ENCODE peak calls at places on chromosomes 7 and 10, in nine cellular contexts. One of them, this sample, is unnamed.

GRCh38 chr7:44251851-44252250 is 51.1 kb downstream of the YKT6 start:
- DNase-seq in cardiac muscle cell: no peak
- DNase-seq in GM13977: no peak
- DNase-seq in adrenal gland: no peak
- DNase-seq in right lobe of liver: no peak
- DNase-seq in fibroblast of the aortic adventitia: no peak
- DNase-seq in brain microvascular endothelial cell: no peak
- DNase-seq in IMR-90: no peak
- DNase-seq in GM06990: no peak
- DNase-seq in this sample: no peak

GRCh38 chr10:110840225-110840922 is 31.4 kb upstream of the PDCD4 start:
- DNase-seq in adrenal gland: no peak
- DNase-seq in right lobe of liver: peak; percentile 81
- DNase-seq in IMR-90: no peak
- DNase-seq in fibroblast of the aortic adventitia: peak; percentile 55
- DNase-seq in GM06990: no peak
- DNase-seq in brain microvascular endothelial cell: no peak
- DNase-seq in cardiac muscle cell: no peak
- DNase-seq in GM13977: no peak
- DNase-seq in this sample: peak; percentile 86

GRCh38 chr7:94396606-94397005 is 1.9 kb downstream of the COL1A2 start:
- DNase-seq in cardiac muscle cell: no peak
- DNase-seq in right lobe of liver: no peak
- DNase-seq in fibroblast of the aortic adventitia: peak; percentile 74
- DNase-seq in GM06990: no peak
- DNase-seq in IMR-90: no peak
- DNase-seq in brain microvascular endothelial cell: no peak
- DNase-seq in GM13977: no peak
- DNase-seq in adrenal gland: no peak
- DNase-seq in this sample: no peak

GRCh38 chr10:84395581-84395980 is 67.2 kb downstream of the CCSER2 start:
- DNase-seq in fibroblast of the aortic adventitia: no peak
- DNase-seq in brain microvascular endothelial cell: peak; percentile 54
- DNase-seq in adrenal gland: no peak
- DNase-seq in GM06990: no peak
- DNase-seq in IMR-90: no peak
- DNase-seq in right lobe of liver: no peak
- DNase-seq in cardiac muscle cell: no peak
- DNase-seq in GM13977: no peak
- DNase-seq in this sample: no peak

GRCh38 chr7:68904635-68905034 is 693.6 kb upstream of the AUTS2 start:
- DNase-seq in GM13977: no peak
- DNase-seq in brain microvascular endothelial cell: no peak
- DNase-seq in adrenal gland: no peak
- DNase-seq in cardiac muscle cell: no peak
- DNase-seq in right lobe of liver: no peak
- DNase-seq in GM06990: no peak
- DNase-seq in fibroblast of the aortic adventitia: no peak
- DNase-seq in IMR-90: no peak
- DNase-seq in this sample: no peak

GRCh38 chr7:36746347-36746746 is 22.1 kb upstream of the AOAH start:
- DNase-seq in GM13977: no peak
- DNase-seq in GM06990: no peak
- DNase-seq in adrenal gland: no peak
- DNase-seq in cardiac muscle cell: peak; percentile 36
- DNase-seq in right lobe of liver: peak; percentile 91
- DNase-seq in fibroblast of the aortic adventitia: peak; percentile 60
- DNase-seq in brain microvascular endothelial cell: no peak
- DNase-seq in IMR-90: peak; percentile 2
- DNase-seq in this sample: no peak

GRCh38 chr10:95741807-95742528 is 14.0 kb upstream of the ENTPD1 start:
- DNase-seq in brain microvascular endothelial cell: peak; percentile 85
- DNase-seq in fibroblast of the aortic adventitia: peak; percentile 77
- DNase-seq in adrenal gland: peak; percentile 73
- DNase-seq in GM06990: peak; percentile 49
- DNase-seq in IMR-90: peak; percentile 35
- DNase-seq in GM13977: peak; percentile 44
- DNase-seq in right lobe of liver: no peak
- DNase-seq in cardiac muscle cell: peak; percentile 29
- DNase-seq in this sample: no peak

GRCh38 chr10:30583778-30584415 is 45.7 kb downstream of the LYZL2 start:
- DNase-seq in fibroblast of the aortic adventitia: peak; percentile 88
- DNase-seq in IMR-90: peak; percentile 77
- DNase-seq in right lobe of liver: peak; percentile 80
- DNase-seq in brain microvascular endothelial cell: peak; percentile 77
- DNase-seq in GM13977: peak; percentile 34
- DNase-seq in GM06990: peak; percentile 23
- DNase-seq in adrenal gland: peak; percentile 92
- DNase-seq in cardiac muscle cell: no peak
- DNase-seq in this sample: no peak

GRCh38 chr7:140084972-140085371 is 22.2 kb upstream of the PARP12 start:
- DNase-seq in right lobe of liver: no peak
- DNase-seq in fibroblast of the aortic adventitia: no peak
- DNase-seq in cardiac muscle cell: no peak
- DNase-seq in GM13977: peak; percentile 66
- DNase-seq in IMR-90: no peak
- DNase-seq in adrenal gland: no peak
- DNase-seq in brain microvascular endothelial cell: no peak
- DNase-seq in GM06990: peak; percentile 66
- DNase-seq in this sample: no peak

GRCh38 chr7:1724118-1724910 is 54.2 kb downstream of the ELFN1 start:
- DNase-seq in IMR-90: no peak
- DNase-seq in right lobe of liver: no peak
- DNase-seq in GM13977: no peak
- DNase-seq in fibroblast of the aortic adventitia: no peak
- DNase-seq in adrenal gland: no peak
- DNase-seq in brain microvascular endothelial cell: no peak
- DNase-seq in cardiac muscle cell: no peak
- DNase-seq in GM06990: no peak
- DNase-seq in this sample: no peak

GRCh38 chr7:116354171-116354545 is 143.8 kb downstream of the TES start:
- DNase-seq in fibroblast of the aortic adventitia: peak; percentile 94
- DNase-seq in adrenal gland: no peak
- DNase-seq in brain microvascular endothelial cell: peak; percentile 41
- DNase-seq in right lobe of liver: peak; percentile 60
- DNase-seq in IMR-90: peak; percentile 92
- DNase-seq in cardiac muscle cell: no peak
- DNase-seq in GM13977: no peak
- DNase-seq in GM06990: no peak
- DNase-seq in this sample: no peak

GRCh38 chr7:26667514-26668133 is 196.8 kb downstream of the SKAP2 start:
- DNase-seq in GM06990: peak; percentile 38
- DNase-seq in IMR-90: peak; percentile 90
- DNase-seq in GM13977: no peak
- DNase-seq in adrenal gland: peak; percentile 94
- DNase-seq in cardiac muscle cell: peak; percentile 95
- DNase-seq in brain microvascular endothelial cell: peak; percentile 85
- DNase-seq in right lobe of liver: peak; percentile 84
- DNase-seq in fibroblast of the aortic adventitia: peak; percentile 87
- DNase-seq in this sample: no peak

GRCh38 chr10:133309111-133309719 is 501 bp downstream of the ZNF511 start:
- DNase-seq in right lobe of liver: peak; percentile 98
- DNase-seq in adrenal gland: peak; percentile 97
- DNase-seq in GM13977: peak; percentile 98
- DNase-seq in fibroblast of the aortic adventitia: peak; percentile 87
- DNase-seq in GM06990: peak; percentile 90
- DNase-seq in IMR-90: peak; percentile 85
- DNase-seq in brain microvascular endothelial cell: peak; percentile 88
- DNase-seq in cardiac muscle cell: peak; percentile 93
- DNase-seq in this sample: peak; percentile 98

GRCh38 chr10:19958787-19959186 is 142.6 kb downstream of the PLXDC2 start:
- DNase-seq in brain microvascular endothelial cell: no peak
- DNase-seq in IMR-90: no peak
- DNase-seq in cardiac muscle cell: no peak
- DNase-seq in fibroblast of the aortic adventitia: no peak
- DNase-seq in adrenal gland: no peak
- DNase-seq in GM13977: no peak
- DNase-seq in GM06990: no peak
- DNase-seq in right lobe of liver: no peak
- DNase-seq in this sample: no peak

GRCh38 chr10:19964625-19965024 is 148.4 kb downstream of the PLXDC2 start:
- DNase-seq in GM13977: no peak
- DNase-seq in adrenal gland: no peak
- DNase-seq in fibroblast of the aortic adventitia: no peak
- DNase-seq in GM06990: no peak
- DNase-seq in cardiac muscle cell: no peak
- DNase-seq in right lobe of liver: no peak
- DNase-seq in IMR-90: no peak
- DNase-seq in brain microvascular endothelial cell: no peak
- DNase-seq in this sample: no peak

GRCh38 chr10:19966751-19967150 is 150.5 kb downstream of the PLXDC2 start:
- DNase-seq in IMR-90: peak; percentile 23
- DNase-seq in adrenal gland: no peak
- DNase-seq in brain microvascular endothelial cell: no peak
- DNase-seq in GM06990: no peak
- DNase-seq in right lobe of liver: no peak
- DNase-seq in fibroblast of the aortic adventitia: no peak
- DNase-seq in GM13977: no peak
- DNase-seq in cardiac muscle cell: peak; percentile 62
- DNase-seq in this sample: no peak

GRCh38 chr10:19956633-19957032 is 140.4 kb downstream of the PLXDC2 start:
- DNase-seq in cardiac muscle cell: no peak
- DNase-seq in IMR-90: no peak
- DNase-seq in adrenal gland: no peak
- DNase-seq in fibroblast of the aortic adventitia: no peak
- DNase-seq in GM06990: no peak
- DNase-seq in brain microvascular endothelial cell: no peak
- DNase-seq in right lobe of liver: no peak
- DNase-seq in GM13977: no peak
- DNase-seq in this sample: no peak

GRCh38 chr10:19961076-19961811 is 145.0 kb downstream of the PLXDC2 start:
- DNase-seq in IMR-90: no peak
- DNase-seq in right lobe of liver: no peak
- DNase-seq in fibroblast of the aortic adventitia: no peak
- DNase-seq in GM13977: no peak
- DNase-seq in GM06990: no peak
- DNase-seq in brain microvascular endothelial cell: no peak
- DNase-seq in adrenal gland: no peak
- DNase-seq in cardiac muscle cell: no peak
- DNase-seq in this sample: no peak
- TF ChIP-seq CTCF in IMR-90: no peak
- TF ChIP-seq CTCF in right lobe of liver: no peak
- TF ChIP-seq CTCF in fibroblast of the aortic adventitia: no peak
- TF ChIP-seq CTCF in GM13977: no peak
- TF ChIP-seq CTCF in GM06990: no peak
- TF ChIP-seq CTCF in brain microvascular endothelial cell: no peak
- TF ChIP-seq CTCF in adrenal gland: no peak
- TF ChIP-seq CTCF in cardiac muscle cell: no peak
- TF ChIP-seq CTCF in this sample: no peak

GRCh38 chr10:119403927-119404326 is 138.6 kb downstream of the RGS10 start:
- DNase-seq in IMR-90: no peak
- DNase-seq in brain microvascular endothelial cell: no peak
- DNase-seq in adrenal gland: no peak
- DNase-seq in GM06990: no peak
- DNase-seq in fibroblast of the aortic adventitia: peak; percentile 15
- DNase-seq in GM13977: no peak
- DNase-seq in right lobe of liver: no peak
- DNase-seq in cardiac muscle cell: no peak
- DNase-seq in this sample: no peak
- TF ChIP-seq CTCF in IMR-90: peak; percentile 24
- TF ChIP-seq CTCF in brain microvascular endothelial cell: no peak
- TF ChIP-seq CTCF in adrenal gland: no peak
- TF ChIP-seq CTCF in GM06990: no peak
- TF ChIP-seq CTCF in fibroblast of the aortic adventitia: peak; percentile 17
- TF ChIP-seq CTCF in GM13977: no peak
- TF ChIP-seq CTCF in right lobe of liver: no peak
- TF ChIP-seq CTCF in cardiac muscle cell: no peak
- TF ChIP-seq CTCF in this sample: no peak

DNA sequence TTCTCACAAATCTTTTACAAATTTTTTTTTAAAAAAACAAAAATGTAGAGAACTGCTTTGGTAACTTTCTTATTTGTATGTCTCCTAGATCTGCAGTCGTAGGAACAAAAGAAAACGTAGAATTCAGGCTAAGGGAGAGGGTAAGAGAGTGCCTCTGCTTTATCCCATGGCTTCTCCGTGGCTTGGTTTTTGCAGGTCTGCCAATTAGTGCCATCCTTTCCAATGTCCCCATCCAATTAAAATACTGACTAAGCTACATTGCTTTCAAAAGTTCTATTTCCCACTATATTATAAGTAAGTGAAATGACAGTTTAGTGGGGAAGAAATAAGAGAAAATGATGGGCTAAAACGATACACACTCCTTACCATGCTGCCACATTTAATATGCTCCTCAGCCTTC is 209.3 kb downstream of the CRPPA start:
- DNase-seq in GM13977: no peak
- DNase-seq in cardiac muscle cell: no peak
- DNase-seq in GM06990: no peak
- DNase-seq in brain microvascular endothelial cell: no peak
- DNase-seq in fibroblast of the aortic adventitia: no peak
- DNase-seq in adrenal gland: no peak
- DNase-seq in IMR-90: no peak
- DNase-seq in right lobe of liver: no peak
- DNase-seq in this sample: no peak
- TF ChIP-seq CTCF in GM13977: no peak
- TF ChIP-seq CTCF in cardiac muscle cell: no peak
- TF ChIP-seq CTCF in GM06990: no peak
- TF ChIP-seq CTCF in brain microvascular endothelial cell: no peak
- TF ChIP-seq CTCF in fibroblast of the aortic adventitia: no peak
- TF ChIP-seq CTCF in adrenal gland: no peak
- TF ChIP-seq CTCF in IMR-90: no peak
- TF ChIP-seq CTCF in right lobe of liver: no peak
- TF ChIP-seq CTCF in this sample: no peak

GRCh38 chr7:66844552-66845381 is 76.3 kb upstream of the TMEM248 start:
- DNase-seq in GM06990: peak; percentile 98
- DNase-seq in cardiac muscle cell: peak; percentile 98
- DNase-seq in GM13977: peak; percentile 99
- DNase-seq in IMR-90: peak; percentile 98
- DNase-seq in right lobe of liver: peak; percentile 99
- DNase-seq in adrenal gland: peak; percentile 99
- DNase-seq in brain microvascular endothelial cell: peak; percentile 96
- DNase-seq in fibroblast of the aortic adventitia: peak; percentile 98
- DNase-seq in this sample: peak; percentile 99
- TF ChIP-seq CTCF in GM06990: no peak
- TF ChIP-seq CTCF in cardiac muscle cell: peak; percentile 13
- TF ChIP-seq CTCF in GM13977: no peak
- TF ChIP-seq CTCF in IMR-90: peak; percentile 8
- TF ChIP-seq CTCF in right lobe of liver: no peak
- TF ChIP-seq CTCF in adrenal gland: peak; percentile 61
- TF ChIP-seq CTCF in brain microvascular endothelial cell: peak; percentile 46
- TF ChIP-seq CTCF in fibroblast of the aortic adventitia: peak; percentile 40
- TF ChIP-seq CTCF in this sample: peak; percentile 18

GRCh38 chr7:31488562-31489203 is 25.2 kb upstream of the ITPRID1 start:
- DNase-seq in fibroblast of the aortic adventitia: peak; percentile 53
- DNase-seq in cardiac muscle cell: peak; percentile 50
- DNase-seq in adrenal gland: peak; percentile 62
- DNase-seq in GM13977: peak; percentile 65
- DNase-seq in right lobe of liver: peak; percentile 70
- DNase-seq in IMR-90: no peak
- DNase-seq in GM06990: peak; percentile 73
- DNase-seq in brain microvascular endothelial cell: no peak
- DNase-seq in this sample: peak; percentile 75
- TF ChIP-seq CTCF in fibroblast of the aortic adventitia: peak; percentile 78
- TF ChIP-seq CTCF in cardiac muscle cell: peak; percentile 67
- TF ChIP-seq CTCF in adrenal gland: peak; percentile 44
- TF ChIP-seq CTCF in GM13977: peak; percentile 87
- TF ChIP-seq CTCF in right lobe of liver: peak; percentile 73
- TF ChIP-seq CTCF in IMR-90: peak; percentile 37
- TF ChIP-seq CTCF in GM06990: peak; percentile 94
- TF ChIP-seq CTCF in brain microvascular endothelial cell: peak; percentile 76
- TF ChIP-seq CTCF in this sample: peak; percentile 60

This sample was measured in upper lobe of right lung.